ENCODE peak calls at places on chromosomes 16 and 17, in six cellular contexts. V, L, Y, C, E and P are unnamed samples.

GRCh38 chr17:39756376-39757079 is 18.8 kb downstream of the GRB7 start:
- DNase-seq in V (no peak), L (no peak), Y (no peak), C (no peak), E (no peak), P (no peak)

GRCh38 chr16:27154573-27155521 is 48.5 kb upstream of the KDM8 start:
- DNase-seq in V (peak), L (peak), Y (no peak), C (peak), E (peak), P (peak)

GRCh38 chr16:28192811-28193529 is 18.8 kb downstream of the XPO6 start:
- DNase-seq in V (peak), L (peak), Y (no peak), C (peak), E (no peak), P (peak)

GRCh38 chr16:71574702-71575101 is 2.2 kb downstream of the TAT start:
- DNase-seq in V (no peak), L (no peak), Y (no peak), C (no peak), E (no peak), P (no peak)

GRCh38 chr16:49779979-49780378 is 75.9 kb downstream of the ZNF423 start:
- DNase-seq in V (no peak), L (no peak), Y (no peak), C (no peak), E (no peak), P (no peak)

GRCh38 chr16:85347213-85347591 is 234.9 kb upstream of the CIBAR2 start:
- DNase-seq in V (no peak), L (no peak), Y (no peak), C (no peak), E (no peak), P (no peak)

GRCh38 chr16:12729448-12729847 is 74.2 kb downstream of the CPPED1 start:
- DNase-seq in V (no peak), L (no peak), Y (peak), C (no peak), E (no peak), P (no peak)

GRCh38 chr17:33598795-33599194 is 305.7 kb upstream of the ASIC2 start:
- DNase-seq in V (no peak), L (no peak), Y (no peak), C (no peak), E (no peak), P (no peak)

GRCh38 chr17:58242171-58242784 is 3.9 kb downstream of the LPO start:
- DNase-seq in V (no peak), L (no peak), Y (no peak), C (no peak), E (peak), P (no peak)

GRCh38 chr16:74743668-74744299 is 30.8 kb downstream of the FA2H start:
- DNase-seq in V (no peak), L (no peak), Y (no peak), C (no peak), E (peak), P (no peak)

GRCh38 chr17:36182176-36183000 is 6.0 kb upstream of the TBC1D3B start:
- DNase-seq in V (peak), L (no peak), Y (no peak), C (no peak), E (no peak), P (no peak)

GRCh38 chr16:87201052-87201451 is 116.1 kb downstream of the C16orf95 start:
- DNase-seq in V (no peak), L (no peak), Y (peak), C (no peak), E (peak), P (no peak)

GRCh38 chr17:46782250-46782953 is 36.1 kb downstream of the WNT3 start:
- DNase-seq in V (no peak), L (no peak), Y (no peak), C (no peak), E (peak), P (no peak)

GRCh38 chr16:13148836-13149235 is 247.4 kb downstream of the SHISA9 start:
- DNase-seq in V (no peak), L (no peak), Y (no peak), C (no peak), E (no peak), P (no peak)

GRCh38 chr16:78277374-78277773 is 177.9 kb downstream of the WWOX start:
- DNase-seq in V (no peak), L (no peak), Y (no peak), C (no peak), E (no peak), P (no peak)

GRCh38 chr16:87066695-87067556 is 250.3 kb downstream of the C16orf95 start:
- DNase-seq in V (no peak), L (no peak), Y (no peak), C (no peak), E (no peak), P (no peak)

GRCh38 chr16:3992297-3993051 is 112.0 kb upstream of the CREBBP start:
- DNase-seq in V (no peak), L (no peak), Y (no peak), C (no peak), E (no peak), P (no peak)

GRCh38 chr17:27502526-27503324 is 46.5 kb downstream of the KSR1 start:
- DNase-seq in V (no peak), L (no peak), Y (no peak), C (no peak), E (no peak), P (no peak)

GRCh38 chr16:53743149-53743566 is 39.2 kb downstream of the FTO start:
- DNase-seq in V (peak), L (no peak), Y (peak), C (no peak), E (peak), P (no peak)

GRCh38 chr17:40433551-40434384 is 9.5 kb upstream of the IGFBP4 start:
- DNase-seq in V (no peak), L (no peak), Y (no peak), C (no peak), E (no peak), P (no peak)

GRCh38 chr17:42243493-42243982 is 32.7 kb downstream of the STAT5B start:
- DNase-seq in V (no peak), L (no peak), Y (no peak), C (no peak), E (no peak), P (no peak)

GRCh38 chr16:47142469-47143328 is 1.0 kb downstream of the NETO2 start:
- DNase-seq in V (peak), L (no peak), Y (no peak), C (peak), E (peak), P (peak)

GRCh38 chr17:41322264-41322902 is 6.9 kb upstream of the KRTAP17-1 start:
- DNase-seq in V (no peak), L (peak), Y (peak), C (no peak), E (peak), P (peak)

GRCh38 chr17:4130715-4131114 is 12.1 kb downstream of the ZZEF1 start:
- DNase-seq in V (no peak), L (no peak), Y (no peak), C (no peak), E (no peak), P (no peak)